ENCODE peak calls at places on chromosomes 13 and 19, in ten cellular contexts. One of them, this sample, is unnamed.
A peak's percentile ranks its signal among the peaks of the same experiment; 100 is the strongest.

GRCh38 chr13:38624822-38625221 is 62.1 kb upstream of the FREM2 start:
- DNase-seq in endodermal cell: peak; percentile 57
- DNase-seq in thoracic aorta: no peak
- DNase-seq in CD4-positive, CD25-positive, alpha-beta regulatory T cell: no peak
- DNase-seq in neural progenitor cell: no peak
- DNase-seq in lung: no peak
- DNase-seq in uterus: no peak
- DNase-seq in hepatocyte: no peak
- DNase-seq in MG63: no peak
- DNase-seq in HCT116: no peak
- DNase-seq in this sample: no peak

GRCh38 chr19:6020166-6020967 is 42.4 kb upstream of the RANBP3 start:
- DNase-seq in HCT116: no peak
- DNase-seq in MG63: no peak
- DNase-seq in uterus: no peak
- DNase-seq in hepatocyte: no peak
- DNase-seq in CD4-positive, CD25-positive, alpha-beta regulatory T cell: no peak
- DNase-seq in lung: no peak
- DNase-seq in endodermal cell: no peak
- DNase-seq in neural progenitor cell: no peak
- DNase-seq in thoracic aorta: no peak
- DNase-seq in this sample: no peak

GRCh38 chr13:74193391-74193790 is 59.2 kb upstream of the KLF12 start:
- DNase-seq in HCT116: no peak
- DNase-seq in thoracic aorta: no peak
- DNase-seq in MG63: no peak
- DNase-seq in lung: no peak
- DNase-seq in endodermal cell: no peak
- DNase-seq in uterus: no peak
- DNase-seq in CD4-positive, CD25-positive, alpha-beta regulatory T cell: no peak
- DNase-seq in hepatocyte: no peak
- DNase-seq in neural progenitor cell: no peak
- DNase-seq in this sample: no peak

GRCh38 chr13:71524245-71525002 is 342.6 kb downstream of the DACH1 start:
- DNase-seq in thoracic aorta: no peak
- DNase-seq in neural progenitor cell: no peak
- DNase-seq in HCT116: no peak
- DNase-seq in CD4-positive, CD25-positive, alpha-beta regulatory T cell: no peak
- DNase-seq in lung: no peak
- DNase-seq in endodermal cell: no peak
- DNase-seq in hepatocyte: no peak
- DNase-seq in uterus: no peak
- DNase-seq in MG63: no peak
- DNase-seq in this sample: no peak

GRCh38 chr13:59545007-59545406 is 618.7 kb downstream of the DIAPH3 start:
- DNase-seq in thoracic aorta: no peak
- DNase-seq in HCT116: no peak
- DNase-seq in CD4-positive, CD25-positive, alpha-beta regulatory T cell: no peak
- DNase-seq in hepatocyte: no peak
- DNase-seq in endodermal cell: no peak
- DNase-seq in neural progenitor cell: no peak
- DNase-seq in lung: no peak
- DNase-seq in uterus: no peak
- DNase-seq in MG63: no peak
- DNase-seq in this sample: peak; percentile 14

GRCh38 chr13:110150384-110151091 is 156.4 kb downstream of the COL4A1 start:
- DNase-seq in CD4-positive, CD25-positive, alpha-beta regulatory T cell: no peak
- DNase-seq in lung: no peak
- DNase-seq in neural progenitor cell: no peak
- DNase-seq in thoracic aorta: no peak
- DNase-seq in hepatocyte: no peak
- DNase-seq in HCT116: no peak
- DNase-seq in MG63: no peak
- DNase-seq in endodermal cell: peak; percentile 5
- DNase-seq in uterus: no peak
- DNase-seq in this sample: no peak

GRCh38 chr19:29687897-29688728 is 22.9 kb downstream of the PLEKHF1 start:
- DNase-seq in hepatocyte: no peak
- DNase-seq in uterus: no peak
- DNase-seq in CD4-positive, CD25-positive, alpha-beta regulatory T cell: no peak
- DNase-seq in lung: no peak
- DNase-seq in HCT116: no peak
- DNase-seq in endodermal cell: no peak
- DNase-seq in thoracic aorta: no peak
- DNase-seq in MG63: peak; percentile 72
- DNase-seq in neural progenitor cell: no peak
- DNase-seq in this sample: no peak

GRCh38 chr19:54430306-54431254 is 15.3 kb downstream of the TTYH1 start:
- DNase-seq in MG63: no peak
- DNase-seq in HCT116: peak; percentile 21
- DNase-seq in endodermal cell: peak; percentile 95
- DNase-seq in uterus: no peak
- DNase-seq in neural progenitor cell: peak; percentile 74
- DNase-seq in thoracic aorta: no peak
- DNase-seq in hepatocyte: peak; percentile 77
- DNase-seq in CD4-positive, CD25-positive, alpha-beta regulatory T cell: peak; percentile 33
- DNase-seq in lung: no peak
- DNase-seq in this sample: peak; percentile 52

GRCh38 chr19:49224856-49225255 is 67.3 kb downstream of the TRPM4 start:
- DNase-seq in MG63: peak; percentile 75
- DNase-seq in thoracic aorta: no peak
- DNase-seq in CD4-positive, CD25-positive, alpha-beta regulatory T cell: no peak
- DNase-seq in lung: no peak
- DNase-seq in endodermal cell: peak; percentile 89
- DNase-seq in neural progenitor cell: peak; percentile 74
- DNase-seq in uterus: no peak
- DNase-seq in HCT116: peak; percentile 61
- DNase-seq in hepatocyte: peak; percentile 39
- DNase-seq in this sample: peak; percentile 71

GRCh38 chr13:93450226-93450625 is 223.6 kb downstream of the GPC6 start:
- DNase-seq in neural progenitor cell: no peak
- DNase-seq in MG63: no peak
- DNase-seq in hepatocyte: no peak
- DNase-seq in lung: no peak
- DNase-seq in endodermal cell: no peak
- DNase-seq in CD4-positive, CD25-positive, alpha-beta regulatory T cell: no peak
- DNase-seq in thoracic aorta: no peak
- DNase-seq in uterus: no peak
- DNase-seq in HCT116: no peak
- DNase-seq in this sample: no peak

GRCh38 chr19:13099073-13099999 is 3.3 kb downstream of the LYL1 start:
- DNase-seq in endodermal cell: peak; percentile 80
- DNase-seq in neural progenitor cell: peak; percentile 65
- DNase-seq in hepatocyte: peak; percentile 63
- DNase-seq in lung: peak; percentile 76
- DNase-seq in HCT116: no peak
- DNase-seq in thoracic aorta: no peak
- DNase-seq in CD4-positive, CD25-positive, alpha-beta regulatory T cell: peak; percentile 73
- DNase-seq in MG63: no peak
- DNase-seq in uterus: peak; percentile 70
- DNase-seq in this sample: no peak

GRCh38 chr19:5026706-5027273 is 57.9 kb downstream of the KDM4B start:
- DNase-seq in hepatocyte: no peak
- DNase-seq in endodermal cell: no peak
- DNase-seq in HCT116: no peak
- DNase-seq in MG63: no peak
- DNase-seq in lung: no peak
- DNase-seq in neural progenitor cell: no peak
- DNase-seq in thoracic aorta: no peak
- DNase-seq in CD4-positive, CD25-positive, alpha-beta regulatory T cell: no peak
- DNase-seq in uterus: no peak
- DNase-seq in this sample: peak; percentile 33

GRCh38 chr13:82165396-82166174 is 1716.7 kb downstream of the SLITRK1 start:
- DNase-seq in uterus: no peak
- DNase-seq in hepatocyte: no peak
- DNase-seq in HCT116: no peak
- DNase-seq in neural progenitor cell: no peak
- DNase-seq in lung: no peak
- DNase-seq in CD4-positive, CD25-positive, alpha-beta regulatory T cell: no peak
- DNase-seq in MG63: no peak
- DNase-seq in thoracic aorta: no peak
- DNase-seq in endodermal cell: no peak
- DNase-seq in this sample: peak; percentile 13

GRCh38 chr13:30398601-30399072 is 23.7 kb upstream of the UBE2L5 start:
- DNase-seq in CD4-positive, CD25-positive, alpha-beta regulatory T cell: no peak
- DNase-seq in neural progenitor cell: no peak
- DNase-seq in thoracic aorta: no peak
- DNase-seq in endodermal cell: no peak
- DNase-seq in HCT116: no peak
- DNase-seq in uterus: no peak
- DNase-seq in lung: no peak
- DNase-seq in hepatocyte: no peak
- DNase-seq in MG63: peak; percentile 73
- DNase-seq in this sample: no peak

GRCh38 chr13:51371768-51372399 is 32.4 kb downstream of the SERPINE3 start:
- DNase-seq in endodermal cell: no peak
- DNase-seq in neural progenitor cell: no peak
- DNase-seq in hepatocyte: no peak
- DNase-seq in HCT116: no peak
- DNase-seq in lung: no peak
- DNase-seq in CD4-positive, CD25-positive, alpha-beta regulatory T cell: no peak
- DNase-seq in thoracic aorta: no peak
- DNase-seq in MG63: no peak
- DNase-seq in uterus: no peak
- DNase-seq in this sample: no peak

GRCh38 chr13:51373451-51373850 is 34.0 kb downstream of the SERPINE3 start:
- DNase-seq in MG63: no peak
- DNase-seq in thoracic aorta: no peak
- DNase-seq in uterus: no peak
- DNase-seq in HCT116: no peak
- DNase-seq in neural progenitor cell: no peak
- DNase-seq in CD4-positive, CD25-positive, alpha-beta regulatory T cell: no peak
- DNase-seq in lung: no peak
- DNase-seq in endodermal cell: no peak
- DNase-seq in hepatocyte: no peak
- DNase-seq in this sample: no peak

GRCh38 chr13:51370116-51370515 is 30.6 kb downstream of the SERPINE3 start:
- DNase-seq in lung: no peak
- DNase-seq in CD4-positive, CD25-positive, alpha-beta regulatory T cell: no peak
- DNase-seq in hepatocyte: peak; percentile 18
- DNase-seq in uterus: no peak
- DNase-seq in thoracic aorta: no peak
- DNase-seq in endodermal cell: no peak
- DNase-seq in MG63: no peak
- DNase-seq in HCT116: no peak
- DNase-seq in neural progenitor cell: no peak
- DNase-seq in this sample: no peak

GRCh38 chr13:51370811-51371210 is 31.3 kb downstream of the SERPINE3 start:
- DNase-seq in neural progenitor cell: no peak
- DNase-seq in CD4-positive, CD25-positive, alpha-beta regulatory T cell: no peak
- DNase-seq in HCT116: no peak
- DNase-seq in hepatocyte: no peak
- DNase-seq in uterus: no peak
- DNase-seq in MG63: no peak
- DNase-seq in thoracic aorta: no peak
- DNase-seq in endodermal cell: no peak
- DNase-seq in lung: no peak
- DNase-seq in this sample: no peak
- H3K36me3 ChIP-seq in neural progenitor cell: peaks cover 66% of the 10 kb centered on the region
- H3K36me3 ChIP-seq in CD4-positive, CD25-positive, alpha-beta regulatory T cell: peaks cover 86% of the 10 kb centered on the region
- H3K36me3 ChIP-seq in HCT116: peaks cover 26% of the 10 kb centered on the region
- H3K36me3 ChIP-seq in hepatocyte: peaks cover 5% of the 10 kb centered on the region
- H3K36me3 ChIP-seq in uterus: no peaks in the 10 kb centered on the region
- H3K36me3 ChIP-seq in MG63: peaks cover 66% of the 10 kb centered on the region
- H3K36me3 ChIP-seq in thoracic aorta: peaks cover 17% of the 10 kb centered on the region
- H3K36me3 ChIP-seq in endodermal cell: peaks cover 93% of the 10 kb centered on the region
- H3K36me3 ChIP-seq in lung: peaks cover 17% of the 10 kb centered on the region
- H3K36me3 ChIP-seq in this sample: peaks cover 54% of the 10 kb centered on the region

DNA sequence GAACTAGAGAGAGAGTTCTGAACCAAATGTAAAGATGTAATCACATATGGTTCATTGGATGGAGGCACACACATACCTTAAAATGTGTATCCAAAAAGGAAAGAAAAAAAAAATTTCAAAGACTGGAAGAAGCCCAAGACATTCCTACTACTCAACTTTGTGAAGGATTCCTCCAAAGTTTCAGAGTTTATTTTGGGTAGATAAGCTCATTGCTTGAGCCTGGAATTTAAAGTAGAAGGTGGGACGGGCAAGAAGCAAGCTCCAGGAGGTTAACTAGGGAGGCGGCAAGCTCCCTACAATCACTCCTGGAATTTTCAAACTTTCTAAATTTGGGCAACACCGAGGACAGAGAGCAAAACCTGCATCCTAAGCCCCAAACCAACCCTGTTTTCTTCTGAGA is 1.9 kb downstream of the TSHZ3 start:
- DNase-seq in uterus: no peak
- DNase-seq in neural progenitor cell: no peak
- DNase-seq in hepatocyte: no peak
- DNase-seq in endodermal cell: no peak
- DNase-seq in CD4-positive, CD25-positive, alpha-beta regulatory T cell: no peak
- DNase-seq in MG63: no peak
- DNase-seq in thoracic aorta: no peak
- DNase-seq in HCT116: no peak
- DNase-seq in lung: no peak
- DNase-seq in this sample: no peak
- H3K4me3 ChIP-seq in uterus: peak overlapping the region; percentile 75
- H3K4me3 ChIP-seq in neural progenitor cell: no peak overlapping the region
- H3K4me3 ChIP-seq in hepatocyte: no peak overlapping the region
- H3K4me3 ChIP-seq in endodermal cell: peak overlapping the region; percentile 76
- H3K4me3 ChIP-seq in CD4-positive, CD25-positive, alpha-beta regulatory T cell: no peak overlapping the region
- H3K4me3 ChIP-seq in MG63: peak overlapping the region; percentile 98
- H3K4me3 ChIP-seq in thoracic aorta: peak overlapping the region; percentile 99
- H3K4me3 ChIP-seq in HCT116: no peak overlapping the region
- H3K4me3 ChIP-seq in lung: no peak overlapping the region
- H3K4me3 ChIP-seq in this sample: peak overlapping the region; percentile 100

DNA sequence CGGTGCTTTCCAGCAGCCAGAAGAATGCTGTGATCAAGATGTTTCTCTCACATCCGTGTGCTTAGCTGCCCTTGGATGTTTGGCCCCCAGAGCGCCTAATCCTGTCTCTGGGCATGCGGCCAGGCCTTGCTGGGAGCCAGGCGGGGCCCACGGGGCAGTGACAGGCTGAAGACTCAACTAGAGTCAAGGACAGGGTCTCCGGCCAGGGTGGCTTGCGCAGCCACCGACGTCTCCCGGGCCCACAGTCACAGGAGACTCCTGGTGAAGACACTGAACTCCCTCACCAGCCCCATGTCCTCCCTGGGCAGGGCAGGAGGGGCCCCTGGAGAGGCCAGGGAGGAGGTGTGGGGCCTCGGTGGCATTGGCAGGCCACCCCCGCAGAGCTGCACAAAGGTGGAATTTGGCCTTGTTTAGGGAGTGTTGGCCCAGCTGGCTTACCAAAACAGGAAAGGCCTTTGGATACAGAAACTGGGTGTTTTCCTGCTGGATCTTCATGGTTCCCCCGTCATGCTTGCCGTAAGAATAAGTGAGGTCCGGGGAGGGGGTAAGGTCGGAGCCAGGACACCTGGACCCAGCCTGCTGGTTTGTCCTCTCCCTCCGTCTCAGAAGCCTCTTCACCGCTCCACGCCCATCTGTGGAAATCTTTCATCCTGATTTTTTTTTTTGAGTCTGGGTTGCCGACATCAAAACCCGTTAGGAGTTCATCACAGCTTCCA is 10.0 kb upstream of the NDUFS7 start:
- DNase-seq in CD4-positive, CD25-positive, alpha-beta regulatory T cell: no peak
- DNase-seq in HCT116: no peak
- DNase-seq in lung: no peak
- DNase-seq in hepatocyte: peak; percentile 53
- DNase-seq in uterus: no peak
- DNase-seq in thoracic aorta: no peak
- DNase-seq in MG63: no peak
- DNase-seq in endodermal cell: no peak
- DNase-seq in neural progenitor cell: no peak
- DNase-seq in this sample: peak; percentile 56
- H3K36me3 ChIP-seq in CD4-positive, CD25-positive, alpha-beta regulatory T cell: peaks cover 8% of the 10 kb centered on the region
- H3K36me3 ChIP-seq in HCT116: peaks cover 16% of the 10 kb centered on the region
- H3K36me3 ChIP-seq in lung: peaks cover 9% of the 10 kb centered on the region
- H3K36me3 ChIP-seq in hepatocyte: peaks cover 3% of the 10 kb centered on the region
- H3K36me3 ChIP-seq in uterus: no peaks in the 10 kb centered on the region
- H3K36me3 ChIP-seq in thoracic aorta: peaks cover 70% of the 10 kb centered on the region
- H3K36me3 ChIP-seq in MG63: no peaks in the 10 kb centered on the region
- H3K36me3 ChIP-seq in endodermal cell: peaks cover 51% of the 10 kb centered on the region
- H3K36me3 ChIP-seq in neural progenitor cell: peaks cover 4% of the 10 kb centered on the region
- H3K36me3 ChIP-seq in this sample: peaks cover 38% of the 10 kb centered on the region

GRCh38 chr13:106117035-106117434 is 418.4 kb downstream of the EFNB2 start:
- DNase-seq in lung: no peak
- DNase-seq in thoracic aorta: no peak
- DNase-seq in CD4-positive, CD25-positive, alpha-beta regulatory T cell: no peak
- DNase-seq in uterus: no peak
- DNase-seq in endodermal cell: no peak
- DNase-seq in MG63: no peak
- DNase-seq in hepatocyte: no peak
- DNase-seq in HCT116: no peak
- DNase-seq in neural progenitor cell: no peak
- DNase-seq in this sample: no peak
- H3K4me3 ChIP-seq in lung: no peak overlapping the region
- H3K4me3 ChIP-seq in thoracic aorta: no peak overlapping the region
- H3K4me3 ChIP-seq in CD4-positive, CD25-positive, alpha-beta regulatory T cell: no peak overlapping the region
- H3K4me3 ChIP-seq in uterus: no peak overlapping the region
- H3K4me3 ChIP-seq in endodermal cell: no peak overlapping the region
- H3K4me3 ChIP-seq in MG63: no peak overlapping the region
- H3K4me3 ChIP-seq in hepatocyte: no peak overlapping the region
- H3K4me3 ChIP-seq in HCT116: no peak overlapping the region
- H3K4me3 ChIP-seq in neural progenitor cell: no peak overlapping the region
- H3K4me3 ChIP-seq in this sample: no peak overlapping the region